ENCODE peak calls at places on chromosomes 11 and 22, in seven cellular contexts. H is CD8-positive, alpha-beta T cell; U is AG04450; W is lower lobe of right lung; O is heart right ventricle; A is body of pancreas; S is fibroblast of pulmonary artery. M is an unnamed sample.

GRCh38 chr11:124769804-124770774 is 8.0 kb upstream of the ESAM start:
- DNase-seq in U (no peak), H (no peak), W (no peak), O (no peak), S (peak), A (no peak), M (peak)

GRCh38 chr11:45366196-45366595 is 80.1 kb upstream of the SYT13 start:
- DNase-seq in A (no peak), S (no peak), W (no peak), U (no peak), O (no peak), H (no peak), M (no peak)

GRCh38 chr11:120381401-120381800 is 45.2 kb downstream of the ARHGEF12 start:
- DNase-seq in W (no peak), H (no peak), A (no peak), O (no peak), S (no peak), U (no peak), M (peak)

GRCh38 chr11:16317712-16318111 is 38.6 kb downstream of the SOX6 start:
- DNase-seq in A (no peak), S (no peak), W (no peak), O (no peak), H (no peak), U (no peak), M (no peak)

GRCh38 chr11:46675288-46675851 is 25.0 kb downstream of the ARHGAP1 start:
- DNase-seq in S (peak), H (no peak), O (peak), A (peak), U (no peak), W (no peak), M (peak)

GRCh38 chr22:50118129-50118528 is 28.3 kb downstream of the MOV10L1 start:
- DNase-seq in O (no peak), U (no peak), S (no peak), A (no peak), W (no peak), H (no peak), M (peak)

GRCh38 chr11:63768232-63769043 is at the start of gene ZFTA:
- DNase-seq in O (peak), A (peak), U (no peak), H (peak), S (peak), W (peak), M (peak)

GRCh38 chr11:10844364-10844763 is 13.5 kb downstream of the ZBED5 start:
- DNase-seq in U (no peak), W (no peak), O (no peak), S (no peak), A (no peak), H (no peak), M (no peak)

GRCh38 chr11:12393691-12394090 is 16.3 kb downstream of the PARVA start:
- DNase-seq in H (no peak), A (no peak), O (no peak), W (no peak), U (no peak), S (no peak), M (no peak)

GRCh38 chr11:122202951-122203456 is 87.0 kb upstream of the BLID start:
- DNase-seq in O (peak), W (peak), U (peak), H (peak), A (peak), S (peak), M (peak)

GRCh38 chr11:65501530-65502273 is 2.9 kb downstream of the MALAT1 start:
- DNase-seq in H (no peak), A (no peak), O (no peak), W (no peak), U (no peak), S (peak), M (peak)

GRCh38 chr11:3929232-3929631 is 73.8 kb downstream of the STIM1 start:
- DNase-seq in S (no peak), A (peak), H (no peak), U (no peak), O (no peak), W (no peak), M (no peak)

GRCh38 chr11:105789579-105789978 is 179.7 kb downstream of the GRIA4 start:
- DNase-seq in U (no peak), W (no peak), H (no peak), O (no peak), S (no peak), A (no peak), M (no peak)

DNA sequence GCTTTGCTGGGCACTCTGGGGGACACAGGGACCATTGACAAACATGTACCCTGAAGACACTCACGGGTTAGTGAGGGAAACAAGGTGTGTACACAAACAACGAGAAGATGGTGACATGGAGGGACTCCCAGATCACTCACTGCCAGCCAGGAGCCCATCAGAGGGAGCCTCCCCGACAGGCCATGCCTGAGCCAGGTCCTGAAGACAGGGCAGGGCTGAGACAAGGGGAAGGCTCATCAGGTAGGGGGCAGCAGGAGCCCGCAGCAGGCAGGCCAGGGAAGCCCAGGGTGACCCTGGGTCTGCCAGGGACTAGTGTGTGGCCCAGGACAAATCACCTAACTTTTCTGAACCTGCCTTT is 127.9 kb downstream of the BUD13 start:
- DNase-seq in W (no peak), A (no peak), O (no peak), H (no peak), S (no peak), U (no peak), M (no peak)
- TF ChIP-seq CTCF in W (no peak), A (no peak), O (no peak), H (no peak), S (no peak), U (no peak), M (no peak)

DNA sequence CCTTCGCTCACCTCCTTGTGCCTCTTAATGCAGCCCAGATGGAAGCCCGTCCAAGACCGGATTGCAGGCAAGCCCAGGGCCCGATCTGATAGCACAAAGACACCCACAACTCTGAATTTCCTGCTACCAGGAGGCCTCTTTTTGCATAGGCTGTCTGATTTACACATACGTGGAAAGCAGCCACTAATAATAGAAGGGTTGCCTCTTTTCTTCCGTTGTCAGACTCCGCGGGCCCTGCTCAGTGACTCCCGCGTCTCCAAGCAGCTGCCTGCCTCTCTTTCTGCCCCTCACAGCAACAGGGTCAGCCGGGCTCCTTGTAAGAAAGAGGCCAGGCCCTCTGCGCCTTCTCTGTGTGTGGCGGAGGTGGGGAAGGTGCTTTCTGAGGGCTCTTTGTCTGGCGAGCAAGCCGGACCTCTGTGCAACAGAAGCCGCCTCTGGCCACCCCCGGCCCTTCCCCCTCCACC is 26.7 kb downstream of the FLI1 start:
- DNase-seq in H (peak), S (peak), W (peak), U (no peak), A (no peak), O (no peak), M (peak)
- H3K4me3 ChIP-seq in H (peak), S (no peak), W (peak), U (no peak), A (no peak), O (peak), M (peak)

GRCh38 chr22:29609139-29609538 is 5.7 kb downstream of the NF2 start:
- DNase-seq in W (no peak), A (no peak), U (no peak), O (no peak), H (no peak), S (no peak), M (peak)
- TF ChIP-seq CTCF in W (no peak), A (no peak), U (peak), O (no peak), H (no peak), S (peak), M (peak)

DNA sequence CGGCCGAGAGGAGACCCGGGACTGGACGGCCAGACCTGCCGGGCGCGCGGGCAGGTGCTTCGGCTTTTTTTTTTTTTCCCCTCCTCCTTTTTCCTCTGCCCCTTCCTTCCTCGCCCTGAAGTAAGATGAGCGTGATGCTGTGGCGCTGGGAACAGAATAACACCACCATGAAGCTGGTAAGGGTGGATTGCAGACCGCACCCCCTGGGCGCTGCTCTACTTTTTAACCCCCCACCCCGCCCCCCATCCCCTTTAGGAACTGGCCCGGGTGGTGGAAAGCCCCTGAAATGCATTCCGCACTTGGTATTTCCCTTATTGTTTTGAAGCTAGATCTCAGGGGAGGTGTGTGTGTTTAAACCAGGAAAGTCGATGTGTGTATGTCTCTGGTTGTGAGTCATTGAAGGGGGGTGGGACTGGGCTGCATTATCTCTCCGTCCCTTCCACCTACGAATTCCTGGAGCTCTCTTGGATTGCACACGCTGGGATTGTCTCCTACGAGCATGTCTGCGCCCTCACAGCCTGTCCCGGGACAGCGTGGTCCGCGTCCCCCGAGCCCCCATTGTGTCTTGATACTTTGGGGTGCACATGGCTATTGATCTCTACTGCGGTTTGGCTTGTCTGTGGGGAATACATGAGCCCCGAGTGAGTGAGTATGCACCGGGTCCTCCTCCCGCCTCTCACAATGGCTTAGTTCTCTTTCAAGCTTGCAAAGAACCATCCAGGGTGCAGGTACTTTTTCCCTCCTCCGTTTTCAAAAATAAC is 64.9 kb downstream of the NAV2 start:
- DNase-seq in H (no peak), A (peak), U (peak), W (no peak), S (peak), O (no peak), M (peak)
- H3K4me3 ChIP-seq in H (no peak), A (peak), U (peak), W (peak), S (peak), O (peak), M (peak)

GRCh38 chr11:113906038-113906437 is 1.4 kb downstream of the HTR3B start:
- DNase-seq in W (no peak), U (peak), O (no peak), H (no peak), A (peak), S (peak), M (peak)
- TF ChIP-seq CTCF in W (no peak), U (peak), O (no peak), H (no peak), A (peak), S (peak), M (peak)

GRCh38 chr22:42440728-42441127 is 8.5 kb upstream of the NFAM1 start:
- DNase-seq in S (no peak), A (no peak), O (no peak), W (no peak), U (no peak), H (no peak), M (no peak)

GRCh38 chr22:42446151-42446550 is 13.9 kb upstream of the NFAM1 start:
- DNase-seq in H (no peak), U (no peak), W (no peak), A (no peak), O (no peak), S (no peak), M (no peak)

GRCh38 chr22:42442746-42443145 is 10.5 kb upstream of the NFAM1 start:
- DNase-seq in A (no peak), O (no peak), S (no peak), H (no peak), U (no peak), W (no peak), M (no peak)

GRCh38 chr22:42444060-42444904 is 12.1 kb upstream of the NFAM1 start:
- DNase-seq in S (peak), H (peak), W (peak), A (peak), O (peak), U (peak), M (peak)

GRCh38 chr22:42443240-42444059 is 11.2 kb upstream of the NFAM1 start:
- DNase-seq in S (peak), W (no peak), O (no peak), U (no peak), A (no peak), H (no peak), M (no peak)
- H3K4me3 ChIP-seq in S (no peak), W (peak), O (peak), U (peak), A (no peak), H (peak), M (peak)

GRCh38 chr11:2886191-2886894 is 768 bp upstream of the CDKN1C start:
- DNase-seq in U (no peak), A (peak), W (peak), H (no peak), S (peak), O (peak), M (no peak)
- TF ChIP-seq CTCF in U (peak), A (peak), W (peak), H (no peak), S (no peak), O (no peak), M (no peak)

M was measured in choroid plexus epithelial cell.